ENCODE peak calls at places on chromosomes 2 and 18, in five cellular contexts. S is cardiac fibroblast, B is nephron progenitor cell, K is SHP77 treated with DMSO at 0.1 percent for 48 hours, R is Kasumi-1. X is an unnamed sample.

GRCh38 chr18:44514766-44515165 is 165.9 kb upstream of the SETBP1 start:
- DNase-seq in S (no peak), B (no peak), K (no peak), R (no peak), X (no peak)

GRCh38 chr2:44772670-44773378 is 168.7 kb upstream of the SIX3 start:
- DNase-seq in S (no peak), B (no peak), K (no peak), R (no peak), X (no peak)

GRCh38 chr2:127175406-127175805 is 44.7 kb downstream of the CYP27C1 start:
- DNase-seq in S (peak; percentile 55), B (no peak), K (no peak), R (no peak), X (peak; percentile 55)

GRCh38 chr2:37599688-37600525 is 71.5 kb downstream of the CDC42EP3 start:
- DNase-seq in S (no peak), B (no peak), K (no peak), R (no peak), X (no peak)

GRCh38 chr2:9793156-9793917 is 49.9 kb upstream of the TAF1B start:
- DNase-seq in S (no peak), B (no peak), K (no peak), R (no peak), X (no peak)

GRCh38 chr18:22020127-22020866 is 149.1 kb upstream of the GATA6 start:
- DNase-seq in S (no peak), B (peak; percentile 23), K (no peak), R (no peak), X (no peak)

GRCh38 chr2:58032751-58033055 is 13.9 kb upstream of the VRK2 start:
- DNase-seq in S (no peak), B (no peak), K (no peak), R (no peak), X (peak; percentile 19)

GRCh38 chr18:58064406-58064998 is 20.5 kb downstream of the NEDD4L start:
- DNase-seq in S (no peak), B (no peak), K (no peak), R (no peak), X (no peak)

X was measured in mesenchymal stem cell.